ENCODE peak calls at places on chromosomes 13 and 19, in nine cellular contexts. M, G, K, S, O, J, N, R and C are unnamed samples. For H3K4me1, the result is how much of the 10 kb centered on the place peaks cover.

GRCh38 chr19:10854350-10855089 is 6.3 kb downstream of the C19orf38 start:
- DNase-seq in M (no peak), K (no peak), O (no peak), J (no peak), G (no peak), S (no peak), N (no peak), R (no peak), C (no peak)

GRCh38 chr13:81051873-81052272 is 710.9 kb upstream of the SPRY2 start:
- DNase-seq in M (no peak), J (no peak), R (no peak), G (no peak), K (peak), N (no peak), O (no peak), S (no peak), C (no peak)

GRCh38 chr13:22961835-22962537 is 218.8 kb upstream of the SGCG start:
- DNase-seq in G (no peak), M (no peak), J (no peak), R (no peak), N (no peak), S (no peak), K (no peak), O (no peak), C (no peak)

GRCh38 chr19:18972301-18972831 is 31.3 kb upstream of the HOMER3 start:
- DNase-seq in M (no peak), G (no peak), S (no peak), O (no peak), K (no peak), J (no peak), N (no peak), R (no peak), C (no peak)

GRCh38 chr13:25248071-25248470 is 39.2 kb downstream of the MTMR6 start:
- DNase-seq in N (no peak), S (no peak), K (no peak), M (no peak), G (no peak), O (no peak), J (no peak), R (no peak), C (no peak)

GRCh38 chr13:95714142-95714832 is 37.3 kb downstream of the DNAJC3 start:
- DNase-seq in O (no peak), G (no peak), M (no peak), J (peak), S (no peak), N (no peak), K (no peak), R (no peak), C (no peak)

GRCh38 chr19:12786950-12787349 is 4.3 kb upstream of the JUNB start:
- DNase-seq in O (no peak), J (no peak), N (no peak), R (no peak), G (no peak), M (peak), K (no peak), S (peak), C (no peak)

GRCh38 chr13:51769455-51770127 is 34.4 kb downstream of the DHRS12 start:
- DNase-seq in K (no peak), S (no peak), R (peak), J (no peak), N (no peak), O (peak), G (no peak), M (peak), C (peak)

GRCh38 chr19:55479045-55479444 is 2.6 kb downstream of the ZNF628 start:
- DNase-seq in R (no peak), J (no peak), O (no peak), S (no peak), G (no peak), M (no peak), N (no peak), K (no peak), C (no peak)

GRCh38 chr13:72284791-72285190 is 417.8 kb upstream of the DACH1 start:
- DNase-seq in N (no peak), K (no peak), O (no peak), J (no peak), R (no peak), S (no peak), G (no peak), M (no peak), C (no peak)

GRCh38 chr19:2084993-2085720 is 11.0 kb downstream of the MOB3A start:
- DNase-seq in O (peak), M (peak), J (no peak), R (peak), G (peak), S (peak), N (peak), K (no peak), C (peak)

GRCh38 chr13:52127378-52127777 is 1.5 kb downstream of the NEK5 start:
- DNase-seq in S (no peak), R (no peak), N (no peak), O (no peak), J (peak), G (no peak), M (no peak), K (no peak), C (no peak)

GRCh38 chr19:13078897-13079541 is 23.6 kb downstream of the LYL1 start:
- DNase-seq in J (no peak), O (peak), N (no peak), S (no peak), K (no peak), R (no peak), M (peak), G (no peak), C (peak)

GRCh38 chr13:48680756-48681392 is 27.1 kb downstream of the CYSLTR2 start:
- DNase-seq in K (no peak), J (no peak), M (no peak), S (no peak), N (no peak), R (no peak), G (no peak), O (no peak), C (no peak)

GRCh38 chr19:40701758-40702157 is 11.3 kb upstream of the NUMBL start:
- DNase-seq in R (no peak), S (no peak), K (no peak), M (no peak), O (no peak), N (no peak), J (no peak), G (no peak), C (no peak)

GRCh38 chr19:50983625-50984292 is at the start of gene KLK7:
- DNase-seq in J (no peak), K (no peak), M (no peak), G (no peak), S (no peak), N (no peak), R (no peak), O (no peak), C (no peak)

GRCh38 chr13:28531195-28531955 is 36.4 kb upstream of the FLT1 start:
- DNase-seq in R (peak), N (no peak), K (peak), J (peak), S (peak), M (peak), O (peak), G (no peak), C (peak)

GRCh38 chr13:98546402-98546801 is 30.5 kb downstream of the STK24 start:
- DNase-seq in M (no peak), O (no peak), S (no peak), N (no peak), K (no peak), J (no peak), R (no peak), G (no peak), C (no peak)

GRCh38 chr13:51643882-51644281 is 59.6 kb downstream of the WDFY2 start:
- DNase-seq in N (no peak), O (no peak), M (no peak), S (no peak), K (no peak), J (no peak), G (no peak), R (no peak), C (no peak)

GRCh38 chr13:110298566-110299321 is 8.2 kb downstream of the COL4A1 start:
- DNase-seq in G (no peak), J (no peak), O (peak), M (no peak), R (no peak), K (no peak), N (no peak), S (no peak), C (no peak)

GRCh38 chr19:12642506-12642905 is 24.0 kb downstream of the MAN2B1 start:
- DNase-seq in M (no peak), G (no peak), J (no peak), S (no peak), O (no peak), N (no peak), K (no peak), R (no peak), C (no peak)

GRCh38 chr13:49165798-49166752 is 54.1 kb upstream of the MLNR start:
- DNase-seq in N (no peak), O (no peak), J (no peak), G (no peak), K (no peak), M (no peak), R (no peak), S (no peak), C (no peak)

GRCh38 chr13:114108894-114109293 is 23.5 kb downstream of the RASA3 start:
- DNase-seq in O (no peak), M (no peak), K (no peak), G (no peak), R (no peak), S (no peak), N (no peak), J (no peak), C (no peak)

GRCh38 chr13:94093652-94094310 is 385.7 kb downstream of the DCT start:
- DNase-seq in G (no peak), J (no peak), S (no peak), M (no peak), R (no peak), N (no peak), K (no peak), O (no peak), C (no peak)

GRCh38 chr13:77323858-77324257 is 3.0 kb downstream of the MYCBP2 start:
- DNase-seq in J (no peak), G (no peak), K (no peak), N (no peak), O (no peak), M (no peak), R (no peak), S (no peak), C (no peak)

GRCh38 chr19:30163663-30164062 is 208.5 kb upstream of the ZNF536 start:
- DNase-seq in O (no peak), M (no peak), J (no peak), R (peak), G (no peak), K (no peak), N (no peak), S (no peak), C (no peak)

GRCh38 chr19:47093254-47093653 is 20.3 kb downstream of the ZC3H4 start:
- DNase-seq in K (no peak), S (no peak), M (peak), O (no peak), N (no peak), J (no peak), R (no peak), G (no peak), C (no peak)

GRCh38 chr19:1067341-1068103 is 555 bp downstream of the ARHGAP45 start:
- DNase-seq in G (no peak), N (no peak), J (no peak), S (no peak), K (no peak), R (no peak), O (no peak), M (no peak), C (no peak)

GRCh38 chr13:111249637-111250360 is 70.6 kb upstream of the TEX29 start:
- DNase-seq in M (no peak), J (no peak), N (no peak), K (no peak), O (no peak), G (no peak), S (no peak), R (no peak), C (no peak)

GRCh38 chr19:41880329-41880708 is 2.7 kb upstream of the ARHGEF1 start:
- DNase-seq in K (no peak), N (no peak), R (no peak), G (no peak), O (no peak), M (no peak), S (no peak), J (no peak), C (no peak)
- H3K27ac ChIP-seq in K (no peak), N (no peak), R (no peak), G (no peak), O (no peak), M (no peak), S (no peak), J (no peak), C (no peak)

DNA sequence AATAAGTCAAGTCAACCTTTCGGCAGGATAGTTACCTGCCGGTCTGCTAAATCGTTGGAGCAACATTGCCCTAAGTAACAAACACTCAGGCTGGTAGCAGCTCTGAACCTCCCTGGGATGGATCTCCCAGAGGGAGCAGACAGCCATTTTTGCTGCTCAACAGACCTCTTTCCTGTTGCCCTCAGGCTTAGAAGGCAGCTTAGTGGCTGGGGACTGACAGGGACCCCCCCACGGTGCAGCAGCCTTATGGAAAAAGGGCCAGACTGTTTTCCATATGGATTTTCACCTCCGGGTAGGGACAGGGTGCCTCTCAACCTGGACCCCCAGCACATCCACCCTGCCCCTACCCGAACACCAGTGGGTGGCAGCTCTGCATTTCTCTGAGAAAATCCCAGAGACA is 49.7 kb downstream of the UBL3 start:
- DNase-seq in M (no peak), G (no peak), K (no peak), J (no peak), R (no peak), S (no peak), O (no peak), N (no peak), C (no peak)
- H3K4me1 ChIP-seq in M (under half), G (under half), K (under half), J (under half), R (under half), S (under half), O (under half), N (under half), C (under half)

GRCh38 chr19:4598712-4599111 is 39.2 kb upstream of the SEMA6B start:
- DNase-seq in M (no peak), K (no peak), J (no peak), N (no peak), S (no peak), G (no peak), O (no peak), R (no peak), C (no peak)
- H3K4me3 ChIP-seq in M (no peak), K (peak), J (no peak), N (no peak), S (peak), G (no peak), O (no peak), R (no peak), C (no peak)

DNA sequence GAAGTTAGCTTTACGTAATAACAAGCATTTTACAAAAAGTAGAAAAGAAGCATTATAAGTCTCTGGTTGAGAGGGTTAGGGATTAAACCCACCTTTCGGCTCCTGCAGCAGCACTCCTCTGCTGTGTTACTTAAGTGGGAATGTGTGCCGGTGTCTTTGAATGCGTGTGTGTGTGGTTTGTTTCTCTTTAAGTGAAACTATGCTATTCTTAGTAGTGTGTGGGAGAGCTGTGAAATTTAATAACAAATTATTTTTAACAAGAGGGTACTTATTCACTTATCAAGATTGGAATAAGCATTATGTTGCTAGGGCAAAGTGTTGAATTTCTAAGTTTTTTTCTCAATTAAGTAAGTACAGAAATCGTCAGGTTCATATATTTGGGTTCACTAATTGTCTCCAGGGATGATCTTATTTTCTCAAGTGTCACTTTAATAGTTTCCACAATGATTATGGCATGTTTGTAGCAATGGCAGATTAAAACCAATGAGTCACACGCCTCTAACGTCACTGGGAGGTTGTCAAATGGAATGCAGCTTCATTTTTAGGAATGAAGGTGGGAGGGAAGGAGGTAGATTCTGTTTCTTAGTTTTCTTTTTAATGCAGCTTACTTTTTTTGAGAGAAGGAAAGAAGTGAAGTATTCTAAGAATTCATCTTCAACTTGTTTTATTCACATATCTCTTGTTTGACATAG is 151.3 kb downstream of the LMO7 start:
- DNase-seq in M (no peak), K (no peak), O (no peak), R (no peak), N (no peak), S (no peak), G (no peak), J (no peak), C (no peak)
- H3K27ac ChIP-seq in M (no peak), K (no peak), O (peak), R (peak), N (peak), S (no peak), G (no peak), J (no peak), C (no peak)

GRCh38 chr19:16452321-16452720 is 19.4 kb downstream of the EPS15L1 start:
- DNase-seq in S (no peak), R (no peak), O (no peak), J (no peak), G (no peak), K (peak), M (no peak), N (no peak), C (no peak)
- H3K4me1 ChIP-seq in S (under half), R (half or more), O (half or more), J (under half), G (under half), K (under half), M (under half), N (under half), C (under half)

DNA sequence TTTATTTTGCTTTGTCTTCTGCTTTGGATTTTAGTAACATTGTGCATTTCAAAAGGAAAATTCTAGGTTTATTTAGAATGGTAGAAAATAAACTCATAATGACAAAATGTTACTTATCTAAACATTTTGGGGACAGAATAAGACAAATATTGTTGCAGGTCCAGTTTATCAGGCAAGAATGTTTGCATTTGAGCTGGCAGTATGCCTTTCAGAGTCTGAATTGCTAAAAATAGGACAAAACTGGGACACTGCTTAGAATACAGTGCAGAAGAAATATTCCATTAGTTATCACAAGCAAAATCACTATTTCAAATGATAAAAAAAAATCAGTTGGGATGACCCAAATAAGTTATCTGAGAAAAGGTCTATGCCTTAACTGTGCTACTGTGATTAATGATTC is 870.3 kb upstream of the MIR17HG start:
- DNase-seq in G (no peak), O (no peak), K (no peak), R (no peak), S (no peak), N (no peak), M (no peak), J (no peak), C (no peak)
- H3K4me3 ChIP-seq in G (no peak), O (no peak), K (no peak), R (no peak), S (no peak), N (no peak), M (no peak), J (no peak), C (no peak)